ENCODE peak calls at places on chromosomes 5 and 9, in four cellular contexts. Q is caudate nucleus; Z is stimulated activated CD4-positive, alpha-beta T cell treated with anti-CD3 and anti-CD28 coated beads, Interleukin-15, amount 100 ng/mL, for 1 hour; S is activated CD8-positive, alpha-beta memory T cell treated with anti-CD3 and anti-CD28 coated beads for 1 hour. W is an unnamed sample.

GRCh38 chr9:108786756-108787663 is 68.8 kb downstream of the ACTL7B start:
- DNase-seq in Q (no peak), Z (no peak), S (no peak), W (no peak)

GRCh38 chr9:123562844-123563346 is 206.9 kb downstream of the CRB2 start:
- DNase-seq in Q (no peak), Z (no peak), S (no peak), W (no peak)

GRCh38 chr5:39943811-39944210 is 519.0 kb upstream of the DAB2 start:
- DNase-seq in Q (no peak), Z (no peak), S (no peak), W (no peak)

GRCh38 chr9:13386324-13386723 is 106.8 kb upstream of the MPDZ start:
- DNase-seq in Q (no peak), Z (no peak), S (no peak), W (no peak)

GRCh38 chr5:143001764-143002351 is 231.7 kb downstream of the ARHGAP26 start:
- DNase-seq in Q (no peak), Z (no peak), S (no peak), W (no peak)

GRCh38 chr9:72041775-72042194 is 18.6 kb downstream of the C9orf57 start:
- DNase-seq in Q (no peak), Z (no peak), S (no peak), W (peak)

GRCh38 chr9:121735065-121735791 is 83.8 kb downstream of the DAB2IP start:
- DNase-seq in Q (no peak), Z (no peak), S (no peak), W (peak)

GRCh38 chr5:132498152-132498551 is 7.6 kb upstream of the IRF1 start:
- DNase-seq in Q (no peak), Z (no peak), S (no peak), W (no peak)

GRCh38 chr9:98943682-98944129 is at the start of gene COL15A1:
- DNase-seq in Q (no peak), Z (no peak), S (no peak), W (peak)

GRCh38 chr5:163509288-163510040 is 4.0 kb downstream of the MAT2B start:
- DNase-seq in Q (no peak), Z (no peak), S (no peak), W (no peak)

GRCh38 chr9:137325791-137326190 is 23.7 kb upstream of the NRARP start:
- DNase-seq in Q (no peak), Z (no peak), S (no peak), W (no peak)

GRCh38 chr9:75447281-75447680 is 359.0 kb downstream of the OSTF1 start:
- DNase-seq in Q (no peak), Z (no peak), S (no peak), W (no peak)

GRCh38 chr5:56269216-56269927 is 36.2 kb upstream of the ANKRD55 start:
- DNase-seq in Q (no peak), Z (no peak), S (no peak), W (peak)

GRCh38 chr9:137186385-137186784 is 2.0 kb downstream of the ANAPC2 start:
- DNase-seq in Q (no peak), Z (no peak), S (no peak), W (no peak)

GRCh38 chr5:51028394-51028793 is 354.9 kb upstream of the ISL1 start:
- DNase-seq in Q (no peak), Z (no peak), S (no peak), W (no peak)

GRCh38 chr9:3858961-3859360 is 333.2 kb upstream of the RFX3 start:
- DNase-seq in Q (no peak), Z (no peak), S (no peak), W (no peak)

GRCh38 chr9:72667181-72667580 is 145.8 kb downstream of the TMC1 start:
- DNase-seq in Q (no peak), Z (no peak), S (no peak), W (no peak)

GRCh38 chr9:136666364-136667216 is 3.9 kb downstream of the EGFL7 start:
- DNase-seq in Q (no peak), Z (no peak), S (no peak), W (no peak)

GRCh38 chr9:132943677-132944293 is 631 bp downstream of the TSC1 start:
- DNase-seq in Q (no peak), Z (peak), S (no peak), W (no peak)

GRCh38 chr9:8095531-8096223 is 296.1 kb upstream of the DMAC1 start:
- DNase-seq in Q (no peak), Z (no peak), S (no peak), W (no peak)

GRCh38 chr5:170782438-170782837 is 1.1 kb upstream of the GABRP start:
- DNase-seq in Q (no peak), Z (no peak), S (no peak), W (no peak)

GRCh38 chr9:20906326-20906725 is 125.1 kb downstream of the HACD4 start:
- DNase-seq in Q (no peak), Z (no peak), S (no peak), W (no peak)

GRCh38 chr5:102229685-102230084 is 66.4 kb downstream of the SLCO4C1 start:
- DNase-seq in Q (no peak), Z (no peak), S (no peak), W (no peak)

GRCh38 chr5:9245071-9245470 is 300.8 kb downstream of the SEMA5A start:
- DNase-seq in Q (no peak), Z (no peak), S (no peak), W (no peak)

GRCh38 chr5:76084496-76085285 is 1.5 kb downstream of the SV2C start:
- DNase-seq in Q (no peak), Z (no peak), S (no peak), W (peak)

GRCh38 chr9:20606637-20607036 is 15.7 kb downstream of the MLLT3 start:
- DNase-seq in Q (no peak), Z (no peak), S (no peak), W (no peak)

GRCh38 chr5:160629007-160629402 is 207.3 kb downstream of the PTTG1 start:
- DNase-seq in Q (no peak), Z (no peak), S (no peak), W (no peak)

GRCh38 chr5:141326088-141326854 is 4.0 kb upstream of the PCDHGA1 start:
- DNase-seq in Q (peak), Z (peak), S (peak), W (peak)

GRCh38 chr9:32706004-32706749 is 70.7 kb upstream of the TAF1L start:
- DNase-seq in Q (no peak), Z (no peak), S (no peak), W (no peak)

GRCh38 chr9:92455217-92455616 is 27.1 kb downstream of the ASPN start:
- DNase-seq in Q (no peak), Z (no peak), S (no peak), W (peak)

GRCh38 chr5:16805478-16805877 is 130.6 kb downstream of the MYO10 start:
- DNase-seq in Q (no peak), Z (no peak), S (no peak), W (no peak)

GRCh38 chr9:123049589-123050222 is 16.2 kb downstream of the GPR21 start:
- DNase-seq in Q (no peak), Z (no peak), S (no peak), W (peak)

GRCh38 chr9:74783408-74783807 is 104.3 kb downstream of the TRPM6 start:
- DNase-seq in Q (no peak), Z (no peak), S (no peak), W (no peak)

GRCh38 chr5:127192836-127193341 is 97.7 kb upstream of the MEGF10 start:
- DNase-seq in Q (no peak), Z (no peak), S (no peak), W (no peak)

GRCh38 chr5:158487677-158488076 is 612.0 kb downstream of the EBF1 start:
- DNase-seq in Q (no peak), Z (no peak), S (no peak), W (no peak)

GRCh38 chr9:95874303-95874988 is 1.0 kb upstream of the ERCC6L2 start:
- DNase-seq in Q (no peak), Z (no peak), S (no peak), W (no peak)

GRCh38 chr5:66209350-66209749 is 65.2 kb downstream of the SREK1 start:
- DNase-seq in Q (no peak), Z (no peak), S (no peak), W (peak)

GRCh38 chr5:72552041-72552557 is 44.9 kb upstream of the ZNF366 start:
- DNase-seq in Q (no peak), Z (no peak), S (no peak), W (no peak)